ENCODE peak calls at places on chromosomes 4 and X, in seven cellular contexts. One of them, this sample, is unnamed.

GRCh38 chrX:49840679-49841078 is 11.6 kb downstream of the PAGE4 start:
- DNase-seq in tibial artery: no peak
- DNase-seq in endothelial cell: peak; percentile 73
- DNase-seq in pancreas: peak; percentile 82
- DNase-seq in AML-193: no peak
- DNase-seq in G401: peak; percentile 92
- DNase-seq in choroid plexus epithelial cell: peak; percentile 50
- DNase-seq in this sample: peak; percentile 84

GRCh38 chr4:132227349-132228165 is 921.5 kb upstream of the PCDH10 start:
- DNase-seq in tibial artery: no peak
- DNase-seq in endothelial cell: peak; percentile 34
- DNase-seq in pancreas: peak; percentile 59
- DNase-seq in AML-193: no peak
- DNase-seq in G401: no peak
- DNase-seq in choroid plexus epithelial cell: peak; percentile 56
- DNase-seq in this sample: no peak

GRCh38 chr4:154818230-154818629 is 37.2 kb downstream of the RBM46 start:
- DNase-seq in tibial artery: no peak
- DNase-seq in endothelial cell: no peak
- DNase-seq in pancreas: no peak
- DNase-seq in AML-193: no peak
- DNase-seq in G401: no peak
- DNase-seq in choroid plexus epithelial cell: no peak
- DNase-seq in this sample: no peak

GRCh38 chr4:122329876-122330595 is 48.8 kb upstream of the ADAD1 start:
- DNase-seq in tibial artery: no peak
- DNase-seq in endothelial cell: no peak
- DNase-seq in pancreas: no peak
- DNase-seq in AML-193: no peak
- DNase-seq in G401: no peak
- DNase-seq in choroid plexus epithelial cell: peak; percentile 50
- DNase-seq in this sample: no peak

GRCh38 chrX:115564243-115564642 is 3.3 kb downstream of the PLS3 start:
- DNase-seq in tibial artery: no peak
- DNase-seq in endothelial cell: no peak
- DNase-seq in pancreas: no peak
- DNase-seq in AML-193: no peak
- DNase-seq in G401: no peak
- DNase-seq in choroid plexus epithelial cell: no peak
- DNase-seq in this sample: no peak

GRCh38 chr4:92199135-92199534 is 104.6 kb upstream of the GRID2 start:
- DNase-seq in tibial artery: no peak
- DNase-seq in endothelial cell: no peak
- DNase-seq in pancreas: no peak
- DNase-seq in AML-193: no peak
- DNase-seq in G401: no peak
- DNase-seq in choroid plexus epithelial cell: no peak
- DNase-seq in this sample: no peak

GRCh38 chr4:139279723-139280620 is at the start of gene MGARP:
- DNase-seq in tibial artery: peak; percentile 22
- DNase-seq in endothelial cell: peak; percentile 40
- DNase-seq in pancreas: peak; percentile 16
- DNase-seq in AML-193: no peak
- DNase-seq in G401: peak; percentile 85
- DNase-seq in choroid plexus epithelial cell: peak; percentile 28
- DNase-seq in this sample: no peak

GRCh38 chrX:31921236-31921635 is 849.4 kb upstream of the FTHL17 start:
- DNase-seq in tibial artery: no peak
- DNase-seq in endothelial cell: no peak
- DNase-seq in pancreas: no peak
- DNase-seq in AML-193: no peak
- DNase-seq in G401: no peak
- DNase-seq in choroid plexus epithelial cell: no peak
- DNase-seq in this sample: no peak

GRCh38 chrX:153662266-153662665 is 11.3 kb downstream of the PNCK start:
- DNase-seq in tibial artery: peak; percentile 40
- DNase-seq in endothelial cell: peak; percentile 54
- DNase-seq in pancreas: peak; percentile 50
- DNase-seq in AML-193: no peak
- DNase-seq in G401: no peak
- DNase-seq in choroid plexus epithelial cell: peak; percentile 39
- DNase-seq in this sample: no peak

GRCh38 chr4:11228575-11228974 is 200.1 kb downstream of the HS3ST1 start:
- DNase-seq in tibial artery: no peak
- DNase-seq in endothelial cell: no peak
- DNase-seq in pancreas: no peak
- DNase-seq in AML-193: no peak
- DNase-seq in G401: no peak
- DNase-seq in choroid plexus epithelial cell: no peak
- DNase-seq in this sample: no peak

GRCh38 chr4:63123441-63123840 is 1285.8 kb downstream of the TECRL start:
- DNase-seq in tibial artery: no peak
- DNase-seq in endothelial cell: no peak
- DNase-seq in pancreas: no peak
- DNase-seq in AML-193: no peak
- DNase-seq in G401: no peak
- DNase-seq in choroid plexus epithelial cell: no peak
- DNase-seq in this sample: no peak

GRCh38 chr4:187302456-187302855 is 578.8 kb upstream of the FAT1 start:
- DNase-seq in tibial artery: no peak
- DNase-seq in endothelial cell: no peak
- DNase-seq in pancreas: no peak
- DNase-seq in AML-193: no peak
- DNase-seq in G401: peak; percentile 10
- DNase-seq in choroid plexus epithelial cell: peak; percentile 23
- DNase-seq in this sample: no peak